ENCODE peak calls at places on chromosomes 12 and 14, in six cellular contexts. V is KG1; L is GM04504; R is activated CD8-positive, alpha-beta T cell treated with anti-CD3 and anti-CD28 coated beads, Interleukin-2, amount 10 ng/mL, durations not matched to agents 7 days and 5 days; U is activated T-helper 1 cell treated with anti-CD3 and anti-CD28 coated beads, Interleukin-12 subunit alpha, Interleukin-12 subunit beta, Interleukin-2, Interleukin-4 antibody, amounts not matched to agents 30 ng/mL and 10 ng/mL and 1 ng/mL, durations not matched to agents 14 hours and 24 hours and 36 hours; K is T-helper 9 cell. A is an unnamed sample.

GRCh38 chr14:58663494-58664111 is 25.8 kb downstream of the DACT1 start:
- DNase-seq in L (peak), U (no peak), K (no peak), V (no peak), R (no peak), A (peak)

GRCh38 chr14:56125772-56126411 is 7.7 kb downstream of the PELI2 start:
- DNase-seq in L (no peak), V (no peak), U (no peak), R (no peak), K (no peak), A (no peak)

GRCh38 chr12:50313256-50313931 is 30.1 kb upstream of the LIMA1 start:
- DNase-seq in L (no peak), K (no peak), R (no peak), V (no peak), U (no peak), A (no peak)

GRCh38 chr14:77615231-77616132 is 955 bp downstream of the SPTLC2 start:
- DNase-seq in V (no peak), L (no peak), K (no peak), R (peak), U (no peak), A (no peak)

GRCh38 chr12:93616584-93617101 is 44.2 kb downstream of the SOCS2 start:
- DNase-seq in V (no peak), R (no peak), K (no peak), L (no peak), U (no peak), A (no peak)

GRCh38 chr12:13186292-13186691 is 10.2 kb upstream of the EMP1 start:
- DNase-seq in V (no peak), R (no peak), U (no peak), K (no peak), L (no peak), A (no peak)

GRCh38 chr14:52900731-52901130 is 50.1 kb downstream of the FERMT2 start:
- DNase-seq in R (no peak), K (no peak), V (no peak), L (no peak), U (no peak), A (no peak)

GRCh38 chr12:105359840-105360239 is 29.3 kb downstream of the C12orf75 start:
- DNase-seq in R (no peak), K (no peak), L (no peak), V (no peak), U (no peak), A (no peak)

GRCh38 chr12:53994691-53995310 is 5.2 kb upstream of the HOXC9 start:
- DNase-seq in K (no peak), R (no peak), L (no peak), V (no peak), U (no peak), A (no peak)

A was measured in non-pigmented ciliary epithelial cell.